ENCODE peak calls at places on chromosomes 7 and 10, in five cellular contexts. C is HCT116, H is HepG2, U is GM12878, N is Panc1. Y is an unnamed sample.

GRCh38 chr10:99556225-99556523 is 23.4 kb downstream of the NKX2-3 start:
- ATAC-seq in C (no peak), H (no peak), U (peak), N (no peak), Y (no peak)

GRCh38 chr7:90857595-90857994 is 261.5 kb downstream of the CDK14 start:
- ATAC-seq in C (no peak), H (no peak), U (peak), N (no peak), Y (no peak)

GRCh38 chr10:122331615-122332446 is 42.7 kb upstream of the PLEKHA1 start:
- ATAC-seq in C (peak), H (peak), U (no peak), N (no peak), Y (no peak)

GRCh38 chr7:134919240-134919641 is 67.1 kb upstream of the AGBL3 start:
- ATAC-seq in C (no peak), H (no peak), U (peak), N (no peak), Y (peak)

GRCh38 chr10:24254180-24254579 is 45.2 kb downstream of the KIAA1217 start:
- ATAC-seq in C (no peak), H (no peak), U (no peak), N (no peak), Y (no peak)

GRCh38 chr7:91566333-91566732 is 302.1 kb downstream of the FZD1 start:
- ATAC-seq in C (no peak), H (no peak), U (no peak), N (no peak), Y (no peak)

GRCh38 chr10:34580214-34580613 is 234.9 kb downstream of the PARD3 start:
- ATAC-seq in C (no peak), H (no peak), U (no peak), N (no peak), Y (no peak)

GRCh38 chr7:90625562-90625961 is 29.4 kb downstream of the CDK14 start:
- ATAC-seq in C (no peak), H (no peak), U (no peak), N (no peak), Y (peak)

GRCh38 chr10:4984971-4985594 is 18.6 kb downstream of the AKR1C2 start:
- ATAC-seq in C (no peak), H (peak), U (no peak), N (no peak), Y (peak)

GRCh38 chr7:17985473-17986239 is 42.0 kb downstream of the PRPS1L1 start:
- ATAC-seq in C (no peak), H (peak), U (no peak), N (no peak), Y (no peak)

GRCh38 chr10:124035928-124036558 is 57.4 kb downstream of the CHST15 start:
- ATAC-seq in C (peak), H (peak), U (peak), N (peak), Y (peak)

GRCh38 chr7:52135403-52135802 is 818.8 kb upstream of the COBL start:
- ATAC-seq in C (no peak), H (no peak), U (no peak), N (no peak), Y (no peak)

GRCh38 chr10:12390733-12391132 is 41.4 kb downstream of the CAMK1D start:
- ATAC-seq in C (no peak), H (no peak), U (no peak), N (no peak), Y (peak)

GRCh38 chr10:46077141-46077554 is 31.1 kb upstream of the MSMB start:
- ATAC-seq in C (no peak), H (no peak), U (no peak), N (no peak), Y (no peak)

GRCh38 chr10:46084321-46085165 is 38.5 kb upstream of the MSMB start:
- ATAC-seq in C (no peak), H (peak), U (no peak), N (no peak), Y (no peak)

GRCh38 chr10:46079831-46080585 is 33.9 kb upstream of the MSMB start:
- ATAC-seq in C (no peak), H (no peak), U (no peak), N (no peak), Y (no peak)

GRCh38 chr10:46077616-46078268 is 31.7 kb upstream of the MSMB start:
- ATAC-seq in C (no peak), H (peak), U (no peak), N (peak), Y (no peak)

GRCh38 chr10:46080886-46081285 is 34.8 kb upstream of the MSMB start:
- ATAC-seq in C (no peak), H (no peak), U (no peak), N (no peak), Y (no peak)
- TF ChIP-seq POLR2AphosphoS5 in C (no peak), H (no peak), U (no peak), N (no peak), Y (no peak)

GRCh38 chr7:149685455-149685854 is 87.9 kb downstream of the ZNF467 start:
- ATAC-seq in C (no peak), H (no peak), U (no peak), N (no peak), Y (no peak)

GRCh38 chr7:149683898-149684297 is 89.5 kb downstream of the ZNF467 start:
- ATAC-seq in C (no peak), H (no peak), U (no peak), N (no peak), Y (no peak)

GRCh38 chr7:149686001-149686400 is 87.4 kb downstream of the ZNF467 start:
- ATAC-seq in C (no peak), H (no peak), U (no peak), N (no peak), Y (peak)

GRCh38 chr7:149688836-149689590 is 84.4 kb downstream of the ZNF467 start:
- ATAC-seq in C (no peak), H (no peak), U (no peak), N (no peak), Y (no peak)

GRCh38 chr7:149686449-149686848 is 86.9 kb downstream of the ZNF467 start:
- ATAC-seq in C (no peak), H (no peak), U (no peak), N (no peak), Y (no peak)
- TF ChIP-seq POLR2AphosphoS5 in C (no peak), H (no peak), U (no peak), N (no peak), Y (no peak)

GRCh38 chr10:3813986-3814831 is 29.2 kb upstream of the KLF6 start:
- ATAC-seq in C (no peak), H (no peak), U (no peak), N (no peak), Y (no peak)

GRCh38 chr10:3812141-3812540 is 27.1 kb upstream of the KLF6 start:
- ATAC-seq in C (no peak), H (no peak), U (no peak), N (no peak), Y (no peak)

GRCh38 chr10:3813267-3813666 is 28.3 kb upstream of the KLF6 start:
- ATAC-seq in C (no peak), H (no peak), U (no peak), N (no peak), Y (no peak)

GRCh38 chr10:3808689-3809199 is 23.7 kb upstream of the KLF6 start:
- ATAC-seq in C (no peak), H (no peak), U (no peak), N (no peak), Y (no peak)

GRCh38 chr10:3811331-3811870 is 26.4 kb upstream of the KLF6 start:
- ATAC-seq in C (no peak), H (peak), U (peak), N (peak), Y (peak)
- TF ChIP-seq POLR2AphosphoS5 in C (peak), H (no peak), U (peak), N (peak), Y (peak)

DNA sequence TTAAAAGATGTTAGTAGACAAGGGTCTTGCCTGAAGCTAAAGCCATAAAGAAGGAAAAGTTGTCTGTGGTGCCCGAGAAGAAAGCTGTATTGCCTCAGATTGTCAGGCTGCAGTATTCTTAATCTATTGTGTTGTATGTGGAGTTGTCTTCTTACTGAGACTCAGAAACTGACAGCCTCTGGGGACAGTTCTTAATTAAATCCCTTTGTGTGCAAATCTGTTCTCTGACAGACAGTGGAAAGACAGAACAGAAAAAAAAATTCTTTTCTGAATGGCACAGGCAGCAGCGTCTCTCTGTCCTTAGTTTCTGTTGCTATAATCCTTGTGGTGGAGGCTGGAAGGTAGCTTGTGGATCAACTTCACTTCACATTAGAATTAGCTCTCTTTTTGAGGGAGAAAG is 16.8 kb downstream of the VWC2 start:
- ATAC-seq in C (no peak), H (no peak), U (no peak), N (no peak), Y (no peak)
- TF ChIP-seq POLR2AphosphoS5 in C (no peak), H (no peak), U (no peak), N (no peak), Y (no peak)

DNA sequence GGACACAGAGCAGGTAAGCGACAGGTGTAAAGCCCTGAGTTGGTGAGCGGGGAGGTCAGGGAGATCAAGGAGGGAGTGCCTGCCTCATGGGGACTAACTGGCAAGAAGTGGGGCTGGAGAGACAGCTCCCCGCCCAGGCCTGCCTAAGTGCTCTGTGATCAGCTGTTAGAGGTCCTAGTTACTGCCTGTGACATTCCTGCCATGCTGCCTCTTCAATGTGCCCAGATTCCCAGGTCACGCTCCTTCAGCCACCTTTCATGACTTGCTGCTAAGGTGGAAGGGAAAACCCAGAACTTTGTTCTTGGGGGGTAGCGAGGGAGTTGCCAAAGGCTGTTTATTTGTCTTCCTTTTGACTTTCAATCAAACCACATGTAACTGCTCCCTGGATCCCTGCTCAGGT is 114.3 kb upstream of the ZNF438 start:
- ATAC-seq in C (no peak), H (no peak), U (no peak), N (no peak), Y (no peak)
- TF ChIP-seq POLR2AphosphoS5 in C (no peak), H (no peak), U (no peak), N (no peak), Y (no peak)

GRCh38 chr10:69477968-69478597 is 26.8 kb downstream of the TSPAN15 start:
- ATAC-seq in C (no peak), H (no peak), U (no peak), N (no peak), Y (no peak)

GRCh38 chr10:69481280-69481679 is 30.0 kb downstream of the TSPAN15 start:
- ATAC-seq in C (no peak), H (no peak), U (peak), N (no peak), Y (no peak)

GRCh38 chr10:69482125-69482524 is 30.9 kb downstream of the TSPAN15 start:
- ATAC-seq in C (no peak), H (no peak), U (no peak), N (no peak), Y (no peak)

GRCh38 chr10:69479737-69480412 is 28.6 kb downstream of the TSPAN15 start:
- ATAC-seq in C (no peak), H (no peak), U (no peak), N (peak), Y (peak)

GRCh38 chr10:69479241-69479730 is 28.0 kb downstream of the TSPAN15 start:
- ATAC-seq in C (no peak), H (no peak), U (no peak), N (no peak), Y (peak)
- TF ChIP-seq POLR2AphosphoS5 in C (no peak), H (no peak), U (no peak), N (no peak), Y (peak)

GRCh38 chr10:119207713-119208552 is 562 bp downstream of the GRK5 start:
- ATAC-seq in C (peak), H (peak), U (peak), N (peak), Y (peak)

GRCh38 chr10:119208553-119208940 is 1.2 kb downstream of the GRK5 start:
- ATAC-seq in C (no peak), H (no peak), U (no peak), N (no peak), Y (no peak)

GRCh38 chr10:119209736-119210355 is 2.5 kb downstream of the GRK5 start:
- ATAC-seq in C (no peak), H (no peak), U (no peak), N (no peak), Y (no peak)

GRCh38 chr10:119210633-119211032 is 3.3 kb downstream of the GRK5 start:
- ATAC-seq in C (no peak), H (no peak), U (no peak), N (no peak), Y (no peak)

GRCh38 chr10:119209050-119209735 is 1.8 kb downstream of the GRK5 start:
- ATAC-seq in C (no peak), H (no peak), U (peak), N (no peak), Y (no peak)
- TF ChIP-seq POLR2AphosphoS5 in C (no peak), H (no peak), U (no peak), N (no peak), Y (peak)

DNA sequence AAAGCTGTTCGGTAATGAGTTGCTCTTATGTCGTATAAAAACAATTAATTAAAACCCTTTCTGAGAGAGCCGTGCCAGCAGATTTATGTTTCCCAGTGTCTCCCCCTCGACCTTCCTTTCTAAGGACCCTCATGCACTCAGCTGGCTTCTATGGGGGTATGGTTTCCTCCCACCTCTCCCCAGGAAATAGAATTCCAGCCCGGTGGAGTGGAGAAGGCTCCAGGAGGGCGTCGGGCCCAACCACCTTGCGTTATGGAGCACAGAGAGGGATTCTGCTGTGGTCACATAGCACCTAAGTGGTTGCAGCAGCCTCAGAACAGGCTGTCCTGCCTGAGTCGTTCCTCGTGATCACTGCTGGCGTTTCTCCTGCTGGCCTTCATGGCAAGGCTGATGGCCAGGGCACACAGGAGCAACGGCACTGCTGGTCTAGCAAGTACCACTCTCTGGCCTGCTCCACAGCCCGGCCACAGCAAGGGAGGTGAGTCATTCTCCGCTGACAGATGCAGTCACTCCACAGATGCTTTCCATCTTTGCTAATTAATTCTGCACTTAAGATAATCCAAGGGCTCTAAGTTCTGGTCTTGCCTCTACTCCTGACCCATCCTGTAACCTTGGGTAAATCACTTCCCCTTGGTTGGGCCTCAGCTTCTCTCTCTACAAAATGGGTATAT is 244.2 kb downstream of the RPS24 start:
- ATAC-seq in C (no peak), H (no peak), U (no peak), N (no peak), Y (peak)
- TF ChIP-seq POLR2AphosphoS5 in C (no peak), H (no peak), U (no peak), N (no peak), Y (peak)